ENCODE peak calls at places on chromosomes 2 and 18, in ten cellular contexts. U, P, I, O, E, L, F, X, C and G are unnamed samples.

GRCh38 chr2:150486539-150487484 is 655 bp downstream of the RND3 start:
- DNase-seq in L (peak), P (no peak), X (no peak), U (peak), I (peak), E (no peak), O (no peak), F (peak), C (peak), G (no peak)

GRCh38 chr18:50687491-50687890 is 127.6 kb downstream of the MAPK4 start:
- DNase-seq in C (no peak), E (no peak), I (no peak), X (no peak), O (no peak), P (no peak), L (no peak), U (no peak), F (no peak), G (no peak)

GRCh38 chr2:227707390-227707789 is 10.4 kb downstream of the SLC19A3 start:
- DNase-seq in C (no peak), F (no peak), U (no peak), E (no peak), I (no peak), O (no peak), L (no peak), P (no peak), X (no peak), G (no peak)

GRCh38 chr2:37148325-37148724 is 8.5 kb downstream of the EIF2AK2 start:
- DNase-seq in E (no peak), L (no peak), X (no peak), U (no peak), O (no peak), P (no peak), I (no peak), C (no peak), F (peak), G (no peak)

GRCh38 chr2:45904267-45904921 is 252.9 kb downstream of the PRKCE start:
- DNase-seq in U (no peak), F (no peak), L (no peak), I (no peak), O (no peak), P (no peak), E (peak), C (no peak), X (no peak), G (no peak)

GRCh38 chr2:96957299-96957698 is 29.1 kb downstream of the FAM178B start:
- DNase-seq in X (no peak), P (no peak), F (no peak), I (peak), E (no peak), O (no peak), U (peak), L (no peak), C (no peak), G (no peak)

GRCh38 chr2:3490191-3491158 is 28.9 kb downstream of the ADI1 start:
- DNase-seq in L (no peak), X (no peak), E (no peak), O (no peak), F (no peak), P (peak), U (no peak), I (peak), C (no peak), G (no peak)

GRCh38 chr2:173741715-173742114 is 223.5 kb downstream of the SP3 start:
- DNase-seq in U (no peak), L (no peak), I (no peak), F (peak), P (no peak), X (no peak), C (no peak), O (peak), E (no peak), G (no peak)

GRCh38 chr18:6487027-6487426 is 72.3 kb upstream of the L3MBTL4 start:
- DNase-seq in P (no peak), C (no peak), L (no peak), O (no peak), F (no peak), X (no peak), I (no peak), U (no peak), E (no peak), G (no peak)

GRCh38 chr2:29990112-29990511 is 68.7 kb upstream of the ALK start:
- DNase-seq in I (no peak), E (no peak), F (no peak), L (no peak), X (no peak), O (no peak), C (no peak), U (peak), P (no peak), G (no peak)

GRCh38 chr2:167017021-167017420 is 128.7 kb downstream of the XIRP2 start:
- DNase-seq in X (no peak), E (no peak), P (no peak), I (no peak), O (no peak), C (no peak), U (no peak), F (peak), L (no peak), G (no peak)

GRCh38 chr2:237879058-237879430 is 19.6 kb downstream of the RAMP1 start:
- DNase-seq in U (no peak), L (no peak), I (no peak), E (no peak), F (peak), O (no peak), C (no peak), X (no peak), P (no peak), G (no peak)

GRCh38 chr2:223641062-223641461 is 38.9 kb upstream of the SCG2 start:
- DNase-seq in L (peak), X (no peak), I (no peak), U (no peak), C (no peak), F (peak), O (no peak), P (no peak), E (no peak), G (no peak)

GRCh38 chr18:27887287-27887686 is 289.6 kb downstream of the CDH2 start:
- DNase-seq in E (no peak), L (no peak), O (no peak), I (no peak), U (no peak), F (peak), C (no peak), X (no peak), P (no peak), G (no peak)

GRCh38 chr2:9867876-9868275 is 24.6 kb downstream of the TAF1B start:
- DNase-seq in I (no peak), P (no peak), O (no peak), U (no peak), F (no peak), X (no peak), L (no peak), E (no peak), C (no peak), G (no peak)

GRCh38 chr2:132392211-132392610 is 24.4 kb upstream of the GPR39 start:
- DNase-seq in X (no peak), E (no peak), F (no peak), L (no peak), O (no peak), I (no peak), C (no peak), P (no peak), U (peak), G (no peak)

GRCh38 chr2:2735041-2735440 is 404.0 kb upstream of the MYT1L start:
- DNase-seq in X (no peak), E (no peak), L (no peak), I (peak), P (no peak), O (no peak), U (no peak), F (no peak), C (no peak), G (no peak)

GRCh38 chr2:229884775-229885699 is 36.8 kb downstream of the TRIP12 start:
- DNase-seq in F (no peak), X (no peak), C (no peak), O (no peak), I (no peak), E (no peak), L (no peak), U (no peak), P (no peak), G (no peak)

GRCh38 chr18:49898421-49898820 is 85.1 kb upstream of the ACAA2 start:
- DNase-seq in L (peak), U (peak), X (peak), P (peak), I (peak), C (peak), F (peak), O (peak), E (no peak), G (peak)

GRCh38 chr18:23994361-23994902 is 20.1 kb upstream of the TTC39C start:
- DNase-seq in L (no peak), E (peak), F (peak), U (no peak), C (no peak), O (peak), P (no peak), X (peak), I (peak), G (no peak)

GRCh38 chr18:8212893-8213805 is 396.1 kb upstream of the RAB12 start:
- DNase-seq in F (peak), E (peak), L (no peak), I (peak), O (no peak), C (no peak), U (no peak), P (no peak), X (no peak), G (no peak)

GRCh38 chr2:133561045-133561852 is 7.0 kb downstream of the NCKAP5 start:
- DNase-seq in E (peak), L (no peak), F (peak), O (peak), U (no peak), P (peak), X (no peak), I (peak), C (no peak), G (no peak)

GRCh38 chr2:210215120-210215519 is 10.1 kb downstream of the ACADL start:
- DNase-seq in P (no peak), I (no peak), L (no peak), O (no peak), X (no peak), U (no peak), C (no peak), E (no peak), F (no peak), G (no peak)

GRCh38 chr2:124261456-124261855 is 236.4 kb downstream of the CNTNAP5 start:
- DNase-seq in L (no peak), O (no peak), C (no peak), P (no peak), I (no peak), U (no peak), X (no peak), F (no peak), E (no peak), G (no peak)

GRCh38 chr2:28437918-28438317 is 45.3 kb downstream of the FOSL2 start:
- DNase-seq in O (no peak), P (no peak), F (no peak), E (no peak), U (no peak), C (no peak), L (no peak), X (no peak), I (no peak), G (no peak)

DNA sequence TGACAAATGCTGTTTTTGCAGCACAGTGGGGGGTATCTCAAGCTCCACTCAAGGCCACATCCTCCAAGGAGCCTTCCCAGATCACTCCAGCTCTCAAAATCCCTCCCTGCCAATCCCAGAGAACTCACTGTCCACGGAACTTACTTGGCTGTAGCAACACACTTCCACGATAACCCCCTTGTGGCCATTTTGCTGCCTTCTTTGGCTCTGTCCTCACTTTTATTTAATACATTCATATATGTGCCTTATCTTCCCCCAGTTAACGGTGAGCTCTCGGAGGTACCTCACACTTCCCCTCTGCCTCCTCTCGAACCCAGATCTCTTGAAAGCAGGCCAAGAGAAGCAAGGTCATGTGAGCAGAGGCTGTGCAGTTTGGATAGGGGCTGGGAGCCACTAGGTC is 122.3 kb downstream of the TNS1 start:
- DNase-seq in E (no peak), U (no peak), P (no peak), I (peak), L (no peak), C (no peak), X (no peak), F (no peak), O (no peak), G (no peak)
- TF ChIP-seq CTCF in E (no peak), U (no peak), P (no peak), I (peak), L (no peak), C (no peak), X (no peak), F (peak), O (peak), G (no peak)

DNA sequence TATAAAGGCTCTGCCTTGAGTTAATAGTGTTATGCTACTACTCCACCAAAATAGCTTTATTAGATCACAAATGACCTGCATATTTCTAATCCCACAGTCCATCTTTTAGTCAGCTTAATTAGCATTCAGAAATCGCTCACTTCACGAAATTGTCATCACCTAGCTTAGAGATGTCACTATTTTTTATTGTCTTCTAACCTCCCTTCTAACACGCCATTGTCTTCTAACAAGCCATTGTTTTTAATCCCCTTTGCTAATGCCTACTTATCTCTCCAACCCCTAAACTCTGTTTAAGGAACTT is 97.1 kb downstream of the EPB41L5 start:
- DNase-seq in F (no peak), O (no peak), U (no peak), L (no peak), P (no peak), X (no peak), I (no peak), E (no peak), C (no peak), G (no peak)
- TF ChIP-seq CTCF in F (no peak), O (no peak), U (no peak), L (no peak), P (no peak), X (peak), I (no peak), E (no peak), C (no peak), G (no peak)

GRCh38 chr2:204575463-204575862 is 30.2 kb downstream of the PARD3B start:
- DNase-seq in E (no peak), X (no peak), U (no peak), O (no peak), L (no peak), C (no peak), I (peak), P (no peak), F (no peak), G (no peak)
- TF ChIP-seq CTCF in E (no peak), X (no peak), U (no peak), O (no peak), L (no peak), C (no peak), I (no peak), P (no peak), F (no peak), G (no peak)

GRCh38 chr2:236093134-236093533 is 75.1 kb downstream of the GBX2 start:
- DNase-seq in P (no peak), U (no peak), X (no peak), O (no peak), L (no peak), E (no peak), I (no peak), F (no peak), C (no peak), G (no peak)
- TF ChIP-seq CTCF in P (no peak), U (no peak), X (no peak), O (peak), L (no peak), E (no peak), I (no peak), F (no peak), C (no peak), G (no peak)